ENCODE peak calls at places on chromosomes 13 and 19, in five cellular contexts. R is H1, T is GM12878, A is GM12892, V is K562. Q is an unnamed sample.

GRCh38 chr13:103694033-103694432 is 627.8 kb upstream of the SLC10A2 start:
- DNase-seq in R (peak), T (no peak), A (no peak), V (no peak), Q (no peak)

GRCh38 chr13:36038785-36039415 is 92.3 kb downstream of the DCLK1 start:
- DNase-seq in R (no peak), T (no peak), A (no peak), V (no peak), Q (no peak)

GRCh38 chr19:2294377-2295335 is 12.7 kb upstream of the PEAK3 start:
- DNase-seq in R (no peak), T (no peak), A (no peak), V (no peak), Q (no peak)

GRCh38 chr19:5484398-5485285 is 29.4 kb downstream of the ZNRF4 start:
- DNase-seq in R (no peak), T (no peak), A (no peak), V (no peak), Q (no peak)

GRCh38 chr13:29591310-29591709 is 4.2 kb downstream of the SLC7A1 start:
- DNase-seq in R (no peak), T (no peak), A (no peak), V (no peak), Q (no peak)

GRCh38 chr19:49567722-49568454 is 12.5 kb downstream of the NOSIP start:
- DNase-seq in R (no peak), T (no peak), A (no peak), V (peak), Q (no peak)

GRCh38 chr13:114237415-114238112 is 2.9 kb downstream of the CDC16 start:
- DNase-seq in R (no peak), T (no peak), A (no peak), V (peak), Q (no peak)

GRCh38 chr19:49592486-49593232 is 1.7 kb downstream of the PRR12 start:
- DNase-seq in R (no peak), T (no peak), A (no peak), V (no peak), Q (no peak)

DNA sequence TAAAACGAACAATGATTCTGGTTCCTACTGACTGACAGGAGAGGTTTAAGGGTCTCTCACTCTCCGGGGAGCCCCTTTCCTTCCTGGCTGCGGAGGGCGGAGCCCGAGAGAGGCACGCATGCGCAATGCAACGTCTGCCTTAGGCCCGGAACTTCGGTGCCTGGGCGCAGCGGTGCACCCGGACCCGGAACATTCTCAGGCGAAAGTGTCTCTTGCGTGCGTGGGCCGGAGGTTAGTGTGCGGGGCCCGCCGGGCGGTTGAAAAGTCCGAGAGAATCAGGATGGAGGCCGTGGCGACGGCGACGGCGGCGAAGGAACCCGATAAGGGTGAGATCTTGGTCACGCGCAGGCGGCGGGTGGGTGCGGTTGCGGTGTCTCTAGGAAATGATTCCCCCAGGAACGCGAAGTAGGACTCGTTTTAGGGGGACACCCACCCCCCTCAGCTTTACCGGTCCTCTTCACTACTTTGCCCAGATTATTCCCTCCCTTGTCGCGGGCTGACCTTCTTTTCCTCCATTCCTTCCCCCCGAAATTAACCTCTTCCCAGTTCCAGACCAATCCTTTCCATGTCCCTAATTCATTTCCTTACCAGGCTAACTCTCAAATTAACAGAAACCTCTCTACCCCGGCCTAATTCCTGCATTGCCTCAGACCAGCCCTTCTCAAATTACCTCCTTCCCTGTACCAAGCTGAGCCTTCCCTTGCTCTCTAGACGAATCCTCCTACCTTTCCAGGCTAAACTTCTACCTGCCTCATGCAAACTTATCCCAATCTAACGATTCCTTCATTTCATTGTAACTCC is at the start of gene CCDC97:
- DNase-seq in R (peak), T (peak), A (peak), V (peak), Q (peak)
- TF ChIP-seq POLR2A in R (peak), T (peak), A (peak), V (peak), Q (peak)

GRCh38 chr19:41064974-41065569 is 23.2 kb upstream of the CYP2A13 start:
- DNase-seq in R (peak), T (no peak), A (no peak), V (peak), Q (no peak)
- TF ChIP-seq TAF1 in R (no peak), T (no peak), A (no peak), V (no peak), Q (no peak)

GRCh38 chr19:16542045-16542893 is at the start of gene CHERP:
- DNase-seq in R (peak), T (peak), A (peak), V (peak), Q (peak)
- TF ChIP-seq POLR2A in R (peak), T (peak), A (peak), V (peak), Q (peak)

DNA sequence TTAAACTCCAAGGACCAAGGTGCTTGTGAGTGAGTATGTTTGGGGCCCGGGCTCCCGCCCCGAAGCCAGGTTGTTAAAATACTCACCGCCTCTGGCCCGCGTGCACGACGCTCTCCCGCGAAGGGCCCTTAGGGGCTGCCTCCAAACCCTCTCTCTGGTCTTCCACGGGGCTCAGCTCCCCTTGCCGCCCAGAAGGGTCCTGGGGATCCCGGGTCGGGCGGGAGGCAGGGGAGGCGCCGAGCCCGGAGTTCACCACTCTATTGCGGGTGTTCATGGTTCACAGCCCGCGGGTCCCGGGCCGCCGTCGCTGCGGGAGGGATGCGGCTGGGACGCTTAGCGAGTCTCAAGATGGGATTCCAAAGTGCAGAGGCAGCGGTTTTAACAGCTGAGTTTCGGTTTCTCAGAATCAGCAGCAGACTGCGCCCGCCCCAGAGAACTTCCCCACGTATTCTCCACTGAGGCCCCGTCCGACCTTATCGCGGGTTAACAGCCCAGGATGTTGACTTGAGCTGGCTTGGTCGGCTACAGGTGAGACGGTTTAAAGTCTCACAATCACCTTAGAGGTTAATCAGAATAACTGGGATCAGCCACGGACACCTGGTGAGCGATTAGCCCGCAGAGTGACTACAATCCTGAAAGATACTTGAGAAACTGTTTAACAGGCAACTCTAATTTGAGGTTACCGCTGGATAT is at the start of gene EPSTI1:
- DNase-seq in R (no peak), T (no peak), A (peak), V (peak), Q (peak)
- TF ChIP-seq TAF1 in R (no peak), T (peak), A (peak), V (no peak), Q (peak)

DNA sequence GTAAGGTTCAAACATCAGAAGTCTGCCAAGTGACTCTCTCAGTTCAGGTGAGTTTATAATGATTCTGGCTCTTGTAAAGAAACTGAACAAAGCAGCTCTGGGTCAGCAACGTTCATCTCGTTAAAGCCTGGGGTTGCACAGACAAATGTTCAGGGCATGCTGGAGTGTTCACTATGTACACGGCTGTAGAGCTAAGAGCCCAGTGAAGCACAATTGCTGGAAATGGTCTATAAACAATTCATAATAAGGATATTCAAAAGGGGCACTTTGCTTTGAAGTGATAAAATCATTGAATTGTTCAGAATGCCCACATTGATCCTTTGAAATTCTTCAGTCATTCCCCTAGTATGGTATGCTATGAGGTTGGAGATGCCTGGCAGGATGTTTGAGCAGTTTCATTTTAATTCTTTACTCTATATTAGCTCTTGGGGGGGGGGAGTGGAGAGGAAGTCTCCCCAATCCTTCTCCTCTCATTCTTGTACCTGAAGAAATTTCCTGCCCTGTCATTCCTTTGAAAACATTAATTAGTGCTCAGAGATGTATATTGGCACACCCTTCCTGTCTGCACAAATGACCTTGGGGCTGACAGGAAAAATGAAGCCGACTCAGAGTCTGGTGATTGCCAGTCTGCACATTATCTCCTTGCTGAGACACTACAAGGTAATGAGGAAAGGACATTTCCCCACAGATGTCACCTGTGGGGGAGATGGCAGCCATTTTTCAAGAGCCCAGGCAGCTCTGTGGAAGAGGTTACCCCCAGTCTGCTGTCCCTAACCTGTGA is 145.6 kb downstream of the DLEU7 start:
- DNase-seq in R (no peak), T (no peak), A (no peak), V (no peak), Q (no peak)
- TF ChIP-seq POLR2A in R (no peak), T (no peak), A (no peak), V (no peak), Q (no peak)

GRCh38 chr13:59706101-59706976 is 457.4 kb downstream of the DIAPH3 start:
- DNase-seq in R (no peak), T (no peak), A (no peak), V (no peak), Q (no peak)
- TF ChIP-seq TAF1 in R (no peak), T (no peak), A (no peak), V (no peak), Q (no peak)

GRCh38 chr19:53333071-53333465 is 481 bp upstream of the ZNF845 start:
- DNase-seq in R (no peak), T (no peak), A (no peak), V (no peak), Q (no peak)

GRCh38 chr19:53332484-53332883 is 1.1 kb upstream of the ZNF845 start:
- DNase-seq in R (no peak), T (no peak), A (no peak), V (no peak), Q (no peak)

GRCh38 chr19:53328967-53329366 is 4.6 kb upstream of the ZNF845 start:
- DNase-seq in R (no peak), T (no peak), A (no peak), V (peak), Q (no peak)

GRCh38 chr19:53333466-53334449 is at the start of gene ZNF845:
- DNase-seq in R (peak), T (peak), A (peak), V (peak), Q (peak)
- TF ChIP-seq POLR2A in R (no peak), T (peak), A (peak), V (peak), Q (peak)

DNA sequence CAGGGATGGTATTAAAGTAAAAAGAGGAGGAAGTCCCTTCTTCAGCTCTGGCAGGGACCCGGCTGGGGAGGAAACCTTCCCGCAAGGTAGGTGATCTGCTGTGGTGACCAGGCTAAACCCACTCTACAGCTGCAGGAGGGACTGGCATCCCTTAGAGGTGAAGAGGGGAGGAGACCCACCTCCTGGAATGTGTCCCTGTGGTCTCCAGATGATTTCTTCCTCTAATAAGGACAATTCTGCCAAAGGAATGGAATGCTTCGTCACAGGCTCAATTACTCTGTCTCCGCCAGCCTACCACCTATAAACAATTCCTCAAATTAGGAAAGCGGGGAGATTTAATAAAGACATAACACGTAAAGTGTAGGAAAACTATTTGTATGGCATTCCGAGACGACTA is 629 bp upstream of the PDS5B start:
- DNase-seq in R (no peak), T (no peak), A (no peak), V (no peak), Q (no peak)
- TF ChIP-seq TAF1 in R (no peak), T (no peak), A (no peak), V (no peak), Q (no peak)

Q was measured in GM12891.